ENCODE peak calls at places on chromosome 17, in nine cellular contexts. E is body of pancreas, H is breast epithelium, S is spleen, W is upper lobe of left lung, P is H1, R is GM12878, U is prostate gland, C is stomach. B is an unnamed sample.
A peak's percentile ranks its signal among the peaks of the same experiment; 100 is the strongest.

GRCh38 chr17:40015005-40015997 is at the start of gene CSF3:
- DNase-seq in U (no peak), W (peak; percentile 72), H (no peak), P (no peak), C (peak; percentile 43), E (no peak), S (no peak), R (no peak), B (no peak)

GRCh38 chr17:13538841-13539411 is 62.8 kb downstream of the HS3ST3A1 start:
- DNase-seq in W (no peak), S (no peak), E (no peak), H (no peak), C (no peak), R (no peak), P (no peak), U (no peak), B (no peak)

GRCh38 chr17:72618018-72618509 is 474.4 kb downstream of the SLC39A11 start:
- DNase-seq in H (no peak), R (no peak), S (no peak), P (no peak), C (peak; percentile 83), U (peak; percentile 72), W (peak; percentile 43), E (peak; percentile 47), B (no peak)

GRCh38 chr17:38338053-38338452 is 5.7 kb downstream of the GPR179 start:
- DNase-seq in P (no peak), R (no peak), S (no peak), E (no peak), W (no peak), H (no peak), U (no peak), C (no peak), B (no peak)

GRCh38 chr17:18197535-18198194 is 14.0 kb downstream of the ALKBH5 start:
- DNase-seq in W (no peak), C (no peak), P (no peak), S (no peak), H (no peak), U (no peak), R (no peak), E (no peak), B (no peak)

GRCh38 chr17:29241015-29241963 is 5.4 kb upstream of the CRYBA1 start:
- DNase-seq in U (no peak), H (peak; percentile 33), P (peak; percentile 67), W (peak; percentile 51), R (no peak), E (no peak), S (no peak), C (no peak), B (no peak)

GRCh38 chr17:10875984-10876555 is 38.2 kb upstream of the PIRT start:
- DNase-seq in P (no peak), R (no peak), S (no peak), H (no peak), U (peak; percentile 19), W (peak; percentile 26), E (peak; percentile 53), C (peak; percentile 63), B (no peak)

GRCh38 chr17:61387511-61388305 is 11.9 kb upstream of the TBX2 start:
- DNase-seq in W (no peak), R (no peak), H (no peak), P (no peak), C (no peak), E (no peak), S (no peak), U (no peak), B (no peak)

GRCh38 chr17:65442691-65443090 is 118.8 kb downstream of the AXIN2 start:
- DNase-seq in P (no peak), S (no peak), U (no peak), W (no peak), E (no peak), C (no peak), R (no peak), H (no peak), B (no peak)

DNA sequence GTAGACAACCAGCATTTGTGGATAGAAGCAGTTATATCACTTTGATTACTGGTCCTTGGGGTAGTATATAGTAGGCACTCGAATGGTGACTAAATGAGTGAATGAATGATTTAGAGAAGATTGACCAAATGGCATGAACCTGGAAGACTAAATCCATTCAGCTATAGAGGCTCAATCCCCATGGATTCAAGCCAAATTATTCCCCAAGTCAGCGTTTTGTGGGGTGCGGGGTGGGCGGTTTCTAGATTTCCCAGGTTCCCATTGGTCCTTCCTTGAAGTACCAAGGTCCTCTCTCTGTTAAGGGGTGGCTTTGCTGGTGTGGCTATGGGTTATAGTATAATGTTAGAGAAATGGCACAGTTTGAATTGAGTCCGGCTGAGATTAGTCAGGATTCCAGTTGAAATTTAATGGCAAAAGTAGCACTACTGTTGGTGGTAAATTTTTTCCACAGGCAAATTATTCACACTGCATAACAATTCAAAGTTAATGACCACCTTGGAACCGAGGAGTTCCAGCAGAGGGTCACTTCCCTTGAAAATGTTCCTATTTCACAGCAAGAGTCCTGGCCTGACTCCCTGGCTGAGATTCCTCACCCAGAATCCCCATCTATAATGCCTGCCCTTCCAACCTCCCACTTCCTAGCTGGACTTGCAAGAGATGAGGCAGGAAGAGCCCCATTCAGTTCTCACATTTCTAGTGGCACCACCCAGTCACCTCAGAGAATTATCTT is 27.7 kb downstream of the PCTP start:
- DNase-seq in S (no peak), W (no peak), E (no peak), P (no peak), H (no peak), R (no peak), C (no peak), U (no peak), B (no peak)
- H3K4me1 ChIP-seq in S (no peaks in the 10 kb centered on the region), W (peaks cover 4% of the 10 kb centered on the region), E (no peaks in the 10 kb centered on the region), P (no peaks in the 10 kb centered on the region), H (no peaks in the 10 kb centered on the region), R (no peaks in the 10 kb centered on the region), C (no peaks in the 10 kb centered on the region), U (no peaks in the 10 kb centered on the region), B (no peaks in the 10 kb centered on the region)

GRCh38 chr17:3964203-3965122 is at the start of gene ATP2A3:
- DNase-seq in S (peak; percentile 95), R (no peak), C (peak; percentile 60), P (no peak), H (no peak), E (peak; percentile 44), W (peak; percentile 66), U (no peak), B (no peak)
- TF ChIP-seq POLR2A in S (no peak), R (peak; percentile 78), C (no peak), P (no peak), H (no peak), E (no peak), W (peak; percentile 59), U (peak; percentile 14), B (no peak)

GRCh38 chr17:68595986-68596385 is 5.2 kb downstream of the FAM20A start:
- DNase-seq in W (no peak), H (no peak), C (no peak), U (no peak), R (no peak), E (no peak), P (no peak), S (no peak), B (peak; percentile 40)

GRCh38 chr17:68594552-68594951 is 6.6 kb downstream of the FAM20A start:
- DNase-seq in W (no peak), E (no peak), H (no peak), U (no peak), C (no peak), R (no peak), S (no peak), P (no peak), B (no peak)

GRCh38 chr17:68598074-68598473 is 3.1 kb downstream of the FAM20A start:
- DNase-seq in S (no peak), H (no peak), E (no peak), U (no peak), P (no peak), R (no peak), W (no peak), C (no peak), B (no peak)

GRCh38 chr17:68595496-68595895 is 5.7 kb downstream of the FAM20A start:
- DNase-seq in S (no peak), H (no peak), C (no peak), W (no peak), P (no peak), R (no peak), U (no peak), E (no peak), B (no peak)

GRCh38 chr17:68596411-68596945 is 4.7 kb downstream of the FAM20A start:
- DNase-seq in W (no peak), E (no peak), U (no peak), S (no peak), R (no peak), P (no peak), C (no peak), H (no peak), B (peak; percentile 79)
- H3K27ac ChIP-seq in W (no peak overlapping the region), E (no peak overlapping the region), U (no peak overlapping the region), S (no peak overlapping the region), R (no peak overlapping the region), P (no peak overlapping the region), C (no peak overlapping the region), H (peak overlapping the region; percentile 79), B (peak overlapping the region; percentile 28)

GRCh38 chr17:43171761-43172487 is 910 bp downstream of the NBR1 start:
- DNase-seq in S (no peak), C (no peak), R (no peak), W (peak; percentile 54), E (peak; percentile 23), H (peak; percentile 52), U (peak; percentile 48), P (no peak), B (no peak)

GRCh38 chr17:43170766-43171681 is at the start of gene NBR1:
- DNase-seq in H (peak; percentile 98), C (peak; percentile 97), S (peak; percentile 96), U (peak; percentile 98), W (peak; percentile 95), R (peak; percentile 100), P (peak; percentile 91), E (peak; percentile 94), B (peak; percentile 99)

GRCh38 chr17:43176119-43176570 is 5.1 kb downstream of the NBR1 start:
- DNase-seq in P (no peak), C (no peak), H (no peak), S (no peak), W (no peak), U (no peak), E (no peak), R (no peak), B (no peak)

GRCh38 chr17:43170140-43170765 is 761 bp upstream of the NBR1 start:
- DNase-seq in H (peak; percentile 96), E (peak; percentile 90), C (peak; percentile 91), S (peak; percentile 94), U (peak; percentile 94), W (peak; percentile 96), R (peak; percentile 85), P (peak; percentile 65), B (peak; percentile 97)

DNA sequence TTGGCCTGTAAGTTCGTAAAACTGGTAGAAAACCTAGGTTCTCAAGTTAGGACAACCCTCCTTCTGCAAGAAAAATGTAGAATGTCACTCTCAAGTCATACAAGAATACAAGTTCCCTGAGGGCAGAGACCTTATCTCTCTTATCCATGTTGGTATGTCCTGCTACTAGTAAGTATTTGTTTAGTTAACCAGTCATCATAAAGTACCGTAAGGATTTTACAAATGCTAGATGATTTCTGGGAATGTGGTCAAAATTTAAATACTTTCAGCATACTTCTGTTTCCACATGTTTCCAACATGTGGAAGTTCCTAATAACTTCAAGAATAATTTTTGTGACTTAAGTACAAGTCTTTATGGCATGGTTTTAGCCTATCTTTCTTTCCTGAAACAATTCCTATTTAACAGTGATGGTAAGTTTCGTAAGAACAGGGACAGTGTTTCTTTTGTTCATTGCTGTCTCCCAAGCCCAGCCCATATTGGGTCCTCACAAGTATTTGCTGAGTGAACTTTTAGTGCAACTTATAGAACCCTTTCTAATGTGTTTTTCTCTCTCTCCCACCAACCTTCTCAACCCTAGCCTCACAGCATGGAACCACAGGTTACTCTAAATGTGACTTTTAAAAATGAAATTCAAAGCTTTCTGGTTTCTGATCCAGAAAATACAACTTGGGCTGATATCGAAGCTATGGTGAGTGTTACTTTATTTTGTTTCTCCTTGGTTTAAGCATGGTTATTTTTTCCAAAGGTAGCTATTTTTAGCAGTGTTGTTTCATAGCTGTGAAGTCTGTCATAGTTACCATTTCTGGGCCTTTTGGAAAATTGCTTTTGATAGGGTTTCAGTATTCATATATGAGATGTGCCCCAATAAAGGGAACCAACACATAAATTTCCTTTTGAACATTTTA is 4.5 kb downstream of the NBR1 start:
- DNase-seq in U (no peak), P (no peak), S (no peak), E (no peak), W (no peak), H (no peak), C (no peak), R (no peak), B (no peak)
- H3K4me1 ChIP-seq in U (peaks cover 3% of the 10 kb centered on the region), P (peaks cover 6% of the 10 kb centered on the region), S (peaks cover 35% of the 10 kb centered on the region), E (peaks cover 42% of the 10 kb centered on the region), W (peaks cover 56% of the 10 kb centered on the region), H (peaks cover 7% of the 10 kb centered on the region), C (peaks cover 38% of the 10 kb centered on the region), R (no peaks in the 10 kb centered on the region), B (peaks cover 57% of the 10 kb centered on the region)